ENCODE peak calls at places on chromosome 4, in six cellular contexts. Q is right lobe of liver, C is GM23248, Z is GM06990, F is tibial nerve, H is SJSA1. W is an unnamed sample. For H3K27me3, the result is how much of the 10 kb centered on the place peaks cover.

GRCh38 chr4:4694296-4694772 is 152.5 kb upstream of the STX18 start:
- DNase-seq in Q (no peak), Z (no peak), C (peak), H (no peak), F (no peak), W (peak)

GRCh38 chr4:175470141-175470540 is 341.9 kb downstream of the GPM6A start:
- DNase-seq in F (no peak), Q (no peak), H (no peak), C (peak), Z (no peak), W (no peak)

GRCh38 chr4:122489061-122489460 is 32.5 kb upstream of the IL2 start:
- DNase-seq in F (no peak), Z (no peak), C (no peak), Q (no peak), H (no peak), W (no peak)

GRCh38 chr4:7650606-7651400 is 216.1 kb upstream of the PSAPL1 start:
- DNase-seq in C (peak), F (peak), H (no peak), Z (no peak), Q (peak), W (no peak)

GRCh38 chr4:85058551-85058950 is 92.1 kb upstream of the WDFY3 start:
- DNase-seq in F (no peak), Z (no peak), C (no peak), Q (no peak), H (no peak), W (peak)

GRCh38 chr4:113972781-113973180 is 6.7 kb downstream of the ARSJ start:
- DNase-seq in C (no peak), F (no peak), H (no peak), Q (no peak), Z (no peak), W (no peak)

GRCh38 chr4:185874516-185875230 is 62.7 kb upstream of the SORBS2 start:
- DNase-seq in H (no peak), F (no peak), C (peak), Q (no peak), Z (no peak), W (peak)

GRCh38 chr4:11773798-11774197 is 345.1 kb upstream of the HS3ST1 start:
- DNase-seq in C (no peak), H (no peak), F (no peak), Q (no peak), Z (no peak), W (no peak)

GRCh38 chr4:67568820-67569219 is 10.3 kb downstream of the STAP1 start:
- DNase-seq in Z (no peak), F (no peak), Q (no peak), H (no peak), C (peak), W (no peak)

GRCh38 chr4:125392683-125393082 is 77.9 kb downstream of the FAT4 start:
- DNase-seq in F (no peak), Z (no peak), H (no peak), Q (no peak), C (no peak), W (no peak)

GRCh38 chr4:1500231-1500965 is 94.2 kb upstream of the NKX1-1 start:
- DNase-seq in Q (peak), Z (no peak), C (no peak), H (no peak), F (no peak), W (no peak)

GRCh38 chr4:174134361-174134760 is 149.1 kb downstream of the FBXO8 start:
- DNase-seq in Z (no peak), C (peak), Q (no peak), F (no peak), H (no peak), W (no peak)

GRCh38 chr4:83536649-83537352 is 893 bp downstream of the GPAT3 start:
- DNase-seq in Q (no peak), F (no peak), Z (no peak), C (peak), H (no peak), W (no peak)
- H3K27me3 ChIP-seq in Q (under half), F (under half), Z (under half), C (under half), H (under half), W (under half)

GRCh38 chr4:13535708-13536361 is 8.5 kb downstream of the NKX3-2 start:
- DNase-seq in Z (no peak), H (no peak), C (no peak), Q (no peak), F (no peak), W (no peak)
- H3K27me3 ChIP-seq in Z (under half), H (under half), C (half or more), Q (under half), F (half or more), W (under half)

GRCh38 chr4:178958725-178959440 is 1516.6 kb upstream of the AGA start:
- DNase-seq in Z (no peak), C (no peak), F (no peak), H (no peak), Q (no peak), W (no peak)

GRCh38 chr4:178966644-178967043 is 1524.4 kb upstream of the AGA start:
- DNase-seq in H (no peak), C (no peak), F (no peak), Q (no peak), Z (no peak), W (no peak)

GRCh38 chr4:178963646-178964045 is 1521.4 kb upstream of the AGA start:
- DNase-seq in C (no peak), Q (no peak), H (no peak), Z (no peak), F (no peak), W (no peak)
- H3K27me3 ChIP-seq in C (under half), Q (under half), H (under half), Z (under half), F (under half), W (under half)

DNA sequence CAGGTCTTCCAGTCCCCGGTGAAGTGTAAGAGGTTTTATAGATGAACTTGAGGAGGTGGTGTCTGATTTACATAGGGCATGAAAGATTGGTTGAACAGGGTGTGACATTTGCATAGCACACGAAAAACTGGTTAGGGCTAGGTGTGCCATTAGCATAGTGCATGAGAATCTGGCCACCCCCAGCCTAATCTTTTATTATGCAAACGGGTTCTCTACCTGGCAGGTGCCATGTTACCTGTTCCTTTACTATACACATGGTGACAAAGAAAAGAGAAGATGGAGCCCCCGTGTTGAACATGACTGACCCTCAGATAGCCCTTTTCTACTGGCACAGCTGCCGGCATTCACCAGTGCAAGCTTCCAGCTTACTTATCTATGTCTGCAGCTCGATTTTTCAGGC is 71.0 kb downstream of the UCHL1 start:
- DNase-seq in F (no peak), C (no peak), H (no peak), Z (no peak), Q (no peak), W (no peak)
- H3K27me3 ChIP-seq in F (under half), C (under half), H (under half), Z (under half), Q (under half), W (under half)

GRCh38 chr4:101315786-101316185 is 31.5 kb downstream of the PPP3CA start:
- DNase-seq in Z (no peak), C (no peak), Q (no peak), F (no peak), H (no peak), W (no peak)

DNA sequence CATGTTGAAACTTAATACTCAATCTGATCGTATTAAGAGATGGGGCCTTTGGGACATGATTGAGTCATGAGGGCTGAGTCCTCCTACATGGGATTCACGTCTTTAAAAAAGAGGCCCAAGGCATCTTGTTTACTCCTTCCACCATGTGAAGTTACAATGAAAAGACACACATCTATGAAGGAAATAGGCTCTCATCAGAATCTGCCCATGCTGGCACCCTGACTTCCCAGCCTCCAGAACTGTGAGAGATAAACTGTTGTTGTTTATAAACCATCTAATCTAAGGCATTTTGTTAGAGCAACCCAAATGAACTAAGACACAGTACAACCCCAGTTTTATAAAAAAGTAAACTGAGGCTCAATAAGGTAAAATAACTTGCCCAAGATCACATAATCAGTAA is 32.3 kb downstream of the PPP3CA start:
- DNase-seq in Q (no peak), F (no peak), Z (no peak), C (no peak), H (no peak), W (no peak)
- H3K27me3 ChIP-seq in Q (under half), F (under half), Z (under half), C (under half), H (under half), W (under half)

DNA sequence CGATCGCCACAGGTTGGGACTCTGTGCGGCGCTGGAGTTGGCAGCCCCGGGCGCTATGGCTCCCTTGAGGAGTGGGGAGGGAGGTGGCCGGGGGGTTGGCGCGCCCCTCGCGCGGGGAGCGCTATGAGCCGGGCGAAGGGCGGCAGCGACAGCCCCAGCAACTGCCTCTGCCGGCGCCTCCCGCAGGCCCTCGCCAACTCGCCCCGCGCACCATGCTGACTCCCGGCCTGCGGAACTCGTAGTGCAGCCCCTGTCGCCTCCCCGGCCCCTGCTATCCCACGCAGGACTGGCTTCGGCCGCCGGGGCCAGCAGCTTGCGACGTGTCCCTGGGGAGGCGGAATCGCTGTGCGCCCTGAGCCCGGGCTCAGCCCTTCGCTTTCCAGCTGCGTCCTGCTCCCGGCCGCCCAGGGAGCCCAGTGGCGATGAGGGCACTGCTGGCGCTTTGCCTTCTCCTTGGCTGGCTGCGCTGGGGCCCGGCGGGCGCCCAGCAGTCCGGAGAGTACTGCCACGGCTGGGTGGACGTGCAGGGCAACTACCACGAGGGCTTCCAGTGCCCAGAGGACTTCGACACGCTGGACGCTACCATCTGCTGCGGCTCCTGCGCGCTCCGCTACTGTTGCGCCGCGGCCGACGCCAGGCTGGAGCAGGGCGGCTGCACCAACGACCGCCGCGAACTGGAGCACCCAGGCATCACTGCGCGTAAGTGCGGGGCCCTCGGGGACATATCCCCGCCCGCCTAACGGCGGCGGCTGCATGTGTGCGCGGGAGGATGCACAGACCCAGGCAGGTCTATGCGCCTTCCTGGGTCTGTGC is 553 bp downstream of the SHISA3 start:
- DNase-seq in H (no peak), Z (peak), C (peak), Q (no peak), F (no peak), W (peak)
- H3K27me3 ChIP-seq in H (under half), Z (under half), C (half or more), Q (under half), F (half or more), W (under half)

W was measured in MG63.